ENCODE peak calls at places on chromosomes 6 and 20, in eight cellular contexts. U is RPMI7951, G is fibroblast of lung, N is GM20000, V is neural crest cell, H is AG09309, R is body of pancreas, X is HS-5. F is an unnamed sample.

GRCh38 chr20:51237278-51237677 is 214.4 kb upstream of the KCNG1 start:
- DNase-seq in G (no peak), X (no peak), N (no peak), V (no peak), H (no peak), R (no peak), U (no peak), F (no peak)

GRCh38 chr6:169320013-169320412 is 66.4 kb upstream of the THBS2 start:
- DNase-seq in X (no peak), R (no peak), H (no peak), G (peak; percentile 59), U (peak; percentile 58), V (no peak), N (no peak), F (no peak)

GRCh38 chr6:121886223-121886830 is 450.9 kb downstream of the GJA1 start:
- DNase-seq in G (no peak), N (no peak), H (peak; percentile 68), U (no peak), R (no peak), V (no peak), X (peak; percentile 56), F (no peak)

GRCh38 chr6:138692058-138692977 is 81.3 kb upstream of the CCDC28A start:
- DNase-seq in H (no peak), X (no peak), U (peak; percentile 64), R (peak; percentile 74), N (peak; percentile 96), V (peak; percentile 77), G (peak; percentile 57), F (peak; percentile 61)

GRCh38 chr6:47335456-47335855 is 25.8 kb upstream of the TNFRSF21 start:
- DNase-seq in H (no peak), U (no peak), N (no peak), G (no peak), X (no peak), V (no peak), R (no peak), F (no peak)

GRCh38 chr6:119602215-119603178 is 252.9 kb upstream of the MAN1A1 start:
- DNase-seq in X (peak; percentile 78), H (no peak), V (no peak), N (no peak), R (no peak), G (peak; percentile 72), U (peak; percentile 28), F (no peak)

GRCh38 chr6:72554761-72555221 is 67.1 kb upstream of the KCNQ5 start:
- DNase-seq in H (no peak), R (no peak), G (peak; percentile 70), N (no peak), U (no peak), V (no peak), X (peak; percentile 6), F (no peak)

GRCh38 chr6:132270745-132271414 is 130.4 kb downstream of the MOXD1 start:
- DNase-seq in N (no peak), U (no peak), V (no peak), R (peak; percentile 78), X (no peak), H (no peak), G (peak; percentile 49), F (no peak)

GRCh38 chr6:66808771-66809170 is 1101.7 kb upstream of the EYS start:
- DNase-seq in G (no peak), R (no peak), H (no peak), U (no peak), X (no peak), V (no peak), N (no peak), F (no peak)

GRCh38 chr20:57061058-57061900 is 205.2 kb downstream of the BMP7 start:
- DNase-seq in H (no peak), X (no peak), V (peak; percentile 68), G (no peak), U (peak; percentile 75), N (no peak), R (no peak), F (peak; percentile 80)

GRCh38 chr6:159830481-159831372 is 30.7 kb downstream of the PNLDC1 start:
- DNase-seq in H (no peak), X (no peak), R (no peak), V (no peak), N (no peak), G (no peak), U (no peak), F (peak; percentile 50)

GRCh38 chr20:62426678-62427077 is 661 bp downstream of the RBBP8NL start:
- DNase-seq in N (no peak), V (no peak), H (no peak), X (no peak), G (no peak), R (peak; percentile 63), U (no peak), F (peak; percentile 74)

F was measured in WTC11.